ENCODE peak calls at places on chromosome 16, in four cellular contexts. F is NCI-H2081, K is left ventricle myocardium superior, Y is mucosa of gallbladder. R is an unnamed sample.
A peak's percentile ranks its signal among the peaks of the same experiment; 100 is the strongest.

GRCh38 chr16:2514333-2515179 is 804 bp downstream of the ATP6V0C start:
- DNase-seq in F (peak; percentile 26), K (no peak), Y (no peak), R (peak; percentile 55)

GRCh38 chr16:85935957-85936760 is 37.2 kb downstream of the IRF8 start:
- DNase-seq in F (no peak), K (no peak), Y (no peak), R (no peak)

GRCh38 chr16:87389245-87389644 is 2.9 kb upstream of the MAP1LC3B start:
- DNase-seq in F (no peak), K (no peak), Y (no peak), R (no peak)

GRCh38 chr16:1103649-1104005 is 7.6 kb upstream of the C1QTNF8 start:
- DNase-seq in F (no peak), K (no peak), Y (no peak), R (no peak)

GRCh38 chr16:53093162-53093744 is 38.5 kb downstream of the CHD9 start:
- DNase-seq in F (no peak), K (no peak), Y (no peak), R (no peak)

GRCh38 chr16:31409433-31409832 is 16.3 kb downstream of the ITGAD start:
- DNase-seq in F (no peak), K (no peak), Y (no peak), R (no peak)

GRCh38 chr16:28193530-28194423 is 18.0 kb downstream of the XPO6 start:
- DNase-seq in F (no peak), K (no peak), Y (no peak), R (no peak)

GRCh38 chr16:3734758-3735221 is 17.5 kb upstream of the TRAP1 start:
- DNase-seq in F (no peak), K (no peak), Y (no peak), R (no peak)

GRCh38 chr16:30526137-30526822 is at the start of gene ZNF768:
- DNase-seq in F (no peak), K (peak; percentile 84), Y (no peak), R (peak; percentile 76)

GRCh38 chr16:30351586-30352419 is 3.3 kb downstream of the CD2BP2 start:
- DNase-seq in F (no peak), K (peak; percentile 86), Y (peak; percentile 79), R (peak; percentile 67)

GRCh38 chr16:50311134-50311528 is 44.8 kb downstream of the ADCY7 start:
- DNase-seq in F (no peak), K (no peak), Y (no peak), R (no peak)

GRCh38 chr16:30740364-30741251 is 7.6 kb upstream of the PHKG2 start:
- DNase-seq in F (no peak), K (peak; percentile 89), Y (peak; percentile 92), R (peak; percentile 95)

GRCh38 chr16:379183-379960 is 2.4 kb downstream of the PGAP6 start:
- DNase-seq in F (peak; percentile 94), K (no peak), Y (peak; percentile 87), R (peak; percentile 85)

GRCh38 chr16:2598723-2599122 is 60.9 kb downstream of the PDPK1 start:
- DNase-seq in F (no peak), K (no peak), Y (no peak), R (no peak)

GRCh38 chr16:1224558-1224957 is 510 bp downstream of the TPSG1 start:
- DNase-seq in F (no peak), K (no peak), Y (no peak), R (peak; percentile 49)

GRCh38 chr16:48613061-48613957 is 3.3 kb upstream of the N4BP1 start:
- DNase-seq in F (no peak), K (no peak), Y (no peak), R (peak; percentile 44)

GRCh38 chr16:64008131-64008530 is 1113.7 kb downstream of the CDH11 start:
- DNase-seq in F (no peak), K (no peak), Y (no peak), R (no peak)

GRCh38 chr16:21033707-21034106 is 116.9 kb downstream of the DNAH3 start:
- DNase-seq in F (no peak), K (peak; percentile 58), Y (peak; percentile 12), R (no peak)

GRCh38 chr16:66660422-66661209 is 35.9 kb downstream of the CMTM4 start:
- DNase-seq in F (peak; percentile 67), K (peak; percentile 71), Y (peak; percentile 59), R (peak; percentile 36)

GRCh38 chr16:74107795-74108610 is 188.6 kb upstream of the PSMD7 start:
- DNase-seq in F (peak; percentile 38), K (no peak), Y (no peak), R (peak; percentile 60)

GRCh38 chr16:29146266-29146665 is 161.4 kb downstream of the LAT start:
- DNase-seq in F (no peak), K (no peak), Y (no peak), R (no peak)

GRCh38 chr16:12675852-12676251 is 127.8 kb downstream of the CPPED1 start:
- DNase-seq in F (no peak), K (no peak), Y (no peak), R (no peak)

GRCh38 chr16:57636184-57636583 is 7.8 kb downstream of the ADGRG1 start:
- DNase-seq in F (no peak), K (no peak), Y (no peak), R (no peak)

GRCh38 chr16:86634290-86634689 is 55.9 kb downstream of the FOXL1 start:
- DNase-seq in F (no peak), K (no peak), Y (no peak), R (no peak)

GRCh38 chr16:55542459-55543082 is 23.9 kb upstream of the CAPNS2 start:
- DNase-seq in F (no peak), K (no peak), Y (no peak), R (no peak)

GRCh38 chr16:19415461-19415860 is 2.2 kb upstream of the TMC5 start:
- DNase-seq in F (peak; percentile 57), K (no peak), Y (no peak), R (peak; percentile 56)

GRCh38 chr16:50006954-50007353 is 18.1 kb upstream of the CNEP1R1 start:
- DNase-seq in F (no peak), K (no peak), Y (no peak), R (no peak)

GRCh38 chr16:65059421-65059980 is 62.4 kb downstream of the CDH11 start:
- DNase-seq in F (no peak), K (no peak), Y (no peak), R (no peak)

GRCh38 chr16:79508294-79508693 is 92.2 kb downstream of the MAF start:
- DNase-seq in F (no peak), K (peak; percentile 35), Y (no peak), R (no peak)

GRCh38 chr16:1037023-1037933 is 35.3 kb upstream of the SSTR5 start:
- DNase-seq in F (no peak), K (no peak), Y (no peak), R (no peak)

GRCh38 chr16:88274847-88275246 is 107.9 kb upstream of the ZNF469 start:
- DNase-seq in F (no peak), K (no peak), Y (no peak), R (no peak)

GRCh38 chr16:71467810-71468209 is 5.8 kb upstream of the ZNF23 start:
- DNase-seq in F (no peak), K (peak; percentile 38), Y (no peak), R (peak; percentile 41)